ENCODE peak calls at places on chromosomes 1 and 21, in five cellular contexts. S is activated T-cell treated with anti-CD3 and anti-CD28 coated beads for 1 hour; E is heart right ventricle; U is NK-92 treated with Interleukin-12 subunit alpha and Interleukin-12 subunit beta, amount 100 ng/mL, for 24 hours; Q is CD8-positive, alpha-beta memory T cell. Y is an unnamed sample.

GRCh38 chr1:100309863-100310262 is 42.4 kb upstream of the CDC14A start:
- DNase-seq in S (no peak), E (no peak), U (no peak), Q (no peak), Y (no peak)

GRCh38 chr1:151166506-151166956 is 587 bp downstream of the SCNM1 start:
- DNase-seq in S (no peak), E (no peak), U (no peak), Q (no peak), Y (no peak)

GRCh38 chr1:9249534-9250335 is 15.2 kb downstream of the H6PD start:
- DNase-seq in S (no peak), E (peak), U (peak), Q (no peak), Y (no peak)

GRCh38 chr1:183734600-183735036 is 70.3 kb upstream of the RGL1 start:
- DNase-seq in S (no peak), E (no peak), U (no peak), Q (no peak), Y (no peak)

GRCh38 chr1:1122078-1122811 is 6.4 kb upstream of the C1orf159 start:
- DNase-seq in S (peak), E (peak), U (peak), Q (peak), Y (no peak)

GRCh38 chr1:63916485-63917360 is 142.9 kb downstream of the ROR1 start:
- DNase-seq in S (no peak), E (no peak), U (no peak), Q (no peak), Y (no peak)

GRCh38 chr1:36638268-36638667 is 155.6 kb upstream of the CSF3R start:
- DNase-seq in S (no peak), E (no peak), U (no peak), Q (no peak), Y (no peak)

GRCh38 chr21:45012661-45013270 is 61.6 kb upstream of the ADARB1 start:
- DNase-seq in S (no peak), E (peak), U (no peak), Q (no peak), Y (no peak)

GRCh38 chr1:182198006-182198605 is 136.6 kb upstream of the ZNF648 start:
- DNase-seq in S (no peak), E (no peak), U (no peak), Q (no peak), Y (no peak)

Y was measured in HS-5.